ENCODE peak calls at places on chromosomes 7 and 10, in six cellular contexts. One of them, this sample, is unnamed.
A peak's percentile ranks its signal among the peaks of the same experiment; 100 is the strongest.

GRCh38 chr7:112076309-112076708 is 129.9 kb downstream of the DOCK4 start:
- DNase-seq in left ventricle myocardium inferior: no peak
- DNase-seq in SK-N-SH: no peak
- DNase-seq in AG04450: no peak
- DNase-seq in bronchial epithelial cell: no peak
- DNase-seq in neural crest cell: no peak
- DNase-seq in this sample: no peak

GRCh38 chr10:113631680-113632079 is 32.2 kb downstream of the NRAP start:
- DNase-seq in SK-N-SH: no peak
- DNase-seq in neural crest cell: no peak
- DNase-seq in bronchial epithelial cell: no peak
- DNase-seq in AG04450: no peak
- DNase-seq in left ventricle myocardium inferior: no peak
- DNase-seq in this sample: no peak

GRCh38 chr7:112630565-112630964 is 149.8 kb downstream of the LSMEM1 start:
- DNase-seq in SK-N-SH: no peak
- DNase-seq in neural crest cell: no peak
- DNase-seq in AG04450: peak; percentile 1
- DNase-seq in left ventricle myocardium inferior: no peak
- DNase-seq in bronchial epithelial cell: peak; percentile 88
- DNase-seq in this sample: no peak

GRCh38 chr7:107934991-107935770 is 44.2 kb downstream of the DLD start:
- DNase-seq in left ventricle myocardium inferior: no peak
- DNase-seq in SK-N-SH: no peak
- DNase-seq in AG04450: no peak
- DNase-seq in neural crest cell: no peak
- DNase-seq in bronchial epithelial cell: no peak
- DNase-seq in this sample: no peak

GRCh38 chr7:106997487-106998271 is 46.8 kb upstream of the PRKAR2B start:
- DNase-seq in SK-N-SH: no peak
- DNase-seq in neural crest cell: no peak
- DNase-seq in left ventricle myocardium inferior: no peak
- DNase-seq in bronchial epithelial cell: no peak
- DNase-seq in AG04450: no peak
- DNase-seq in this sample: no peak

GRCh38 chr10:89653410-89653828 is 8.4 kb upstream of the PANK1 start:
- DNase-seq in neural crest cell: no peak
- DNase-seq in AG04450: no peak
- DNase-seq in SK-N-SH: no peak
- DNase-seq in left ventricle myocardium inferior: no peak
- DNase-seq in bronchial epithelial cell: no peak
- DNase-seq in this sample: no peak

GRCh38 chr7:15921576-15921975 is 235.1 kb upstream of the MEOX2 start:
- DNase-seq in bronchial epithelial cell: peak; percentile 71
- DNase-seq in neural crest cell: no peak
- DNase-seq in AG04450: no peak
- DNase-seq in left ventricle myocardium inferior: no peak
- DNase-seq in SK-N-SH: no peak
- DNase-seq in this sample: peak; percentile 3

GRCh38 chr7:91465595-91466061 is 201.4 kb downstream of the FZD1 start:
- DNase-seq in neural crest cell: no peak
- DNase-seq in bronchial epithelial cell: no peak
- DNase-seq in left ventricle myocardium inferior: no peak
- DNase-seq in SK-N-SH: no peak
- DNase-seq in AG04450: no peak
- DNase-seq in this sample: no peak

GRCh38 chr10:75605096-75605495 is 173.7 kb downstream of the LRMDA start:
- DNase-seq in bronchial epithelial cell: no peak
- DNase-seq in SK-N-SH: no peak
- DNase-seq in neural crest cell: no peak
- DNase-seq in left ventricle myocardium inferior: no peak
- DNase-seq in AG04450: no peak
- DNase-seq in this sample: no peak

GRCh38 chr10:46516660-46517416 is 39.6 kb downstream of the GPRIN2 start:
- DNase-seq in neural crest cell: no peak
- DNase-seq in AG04450: peak; percentile 90
- DNase-seq in bronchial epithelial cell: peak; percentile 89
- DNase-seq in SK-N-SH: no peak
- DNase-seq in left ventricle myocardium inferior: no peak
- DNase-seq in this sample: peak; percentile 86

GRCh38 chr7:27124096-27124978 is 6.2 kb downstream of the HOXA4 start:
- DNase-seq in left ventricle myocardium inferior: no peak
- DNase-seq in AG04450: peak; percentile 86
- DNase-seq in bronchial epithelial cell: no peak
- DNase-seq in neural crest cell: no peak
- DNase-seq in SK-N-SH: no peak
- DNase-seq in this sample: no peak

GRCh38 chr10:129715805-129716785 is 248.0 kb downstream of the EBF3 start:
- DNase-seq in left ventricle myocardium inferior: no peak
- DNase-seq in AG04450: no peak
- DNase-seq in SK-N-SH: no peak
- DNase-seq in neural crest cell: no peak
- DNase-seq in bronchial epithelial cell: no peak
- DNase-seq in this sample: no peak

GRCh38 chr10:13865758-13866491 is 279.2 kb downstream of the PRPF18 start:
- DNase-seq in SK-N-SH: no peak
- DNase-seq in left ventricle myocardium inferior: no peak
- DNase-seq in AG04450: no peak
- DNase-seq in bronchial epithelial cell: peak; percentile 88
- DNase-seq in neural crest cell: peak; percentile 15
- DNase-seq in this sample: peak; percentile 58

GRCh38 chr10:15149042-15149771 is 19.3 kb downstream of the NMT2 start:
- DNase-seq in AG04450: no peak
- DNase-seq in neural crest cell: no peak
- DNase-seq in SK-N-SH: no peak
- DNase-seq in left ventricle myocardium inferior: no peak
- DNase-seq in bronchial epithelial cell: no peak
- DNase-seq in this sample: no peak

GRCh38 chr10:15719899-15720634 is at the start of gene ITGA8:
- DNase-seq in AG04450: no peak
- DNase-seq in left ventricle myocardium inferior: no peak
- DNase-seq in SK-N-SH: peak; percentile 48
- DNase-seq in bronchial epithelial cell: no peak
- DNase-seq in neural crest cell: peak; percentile 51
- DNase-seq in this sample: no peak

GRCh38 chr7:121328508-121329459 is at the start of gene WNT16:
- DNase-seq in left ventricle myocardium inferior: no peak
- DNase-seq in neural crest cell: no peak
- DNase-seq in bronchial epithelial cell: no peak
- DNase-seq in SK-N-SH: peak; percentile 92
- DNase-seq in AG04450: no peak
- DNase-seq in this sample: no peak

GRCh38 chr10:102514487-102515311 is 10.9 kb downstream of the SUFU start:
- DNase-seq in neural crest cell: no peak
- DNase-seq in left ventricle myocardium inferior: no peak
- DNase-seq in bronchial epithelial cell: no peak
- DNase-seq in SK-N-SH: no peak
- DNase-seq in AG04450: no peak
- DNase-seq in this sample: no peak

GRCh38 chr10:127695431-127695830 is 41.6 kb upstream of the FOXI2 start:
- DNase-seq in neural crest cell: no peak
- DNase-seq in left ventricle myocardium inferior: no peak
- DNase-seq in AG04450: no peak
- DNase-seq in SK-N-SH: no peak
- DNase-seq in bronchial epithelial cell: no peak
- DNase-seq in this sample: no peak

GRCh38 chr7:84744388-84744787 is 442.5 kb downstream of the SEMA3D start:
- DNase-seq in neural crest cell: no peak
- DNase-seq in AG04450: no peak
- DNase-seq in left ventricle myocardium inferior: no peak
- DNase-seq in SK-N-SH: no peak
- DNase-seq in bronchial epithelial cell: no peak
- DNase-seq in this sample: no peak

GRCh38 chr7:85055906-85056305 is 130.9 kb downstream of the SEMA3D start:
- DNase-seq in SK-N-SH: no peak
- DNase-seq in neural crest cell: no peak
- DNase-seq in left ventricle myocardium inferior: no peak
- DNase-seq in bronchial epithelial cell: peak; percentile 90
- DNase-seq in AG04450: no peak
- DNase-seq in this sample: peak; percentile 34

DNA sequence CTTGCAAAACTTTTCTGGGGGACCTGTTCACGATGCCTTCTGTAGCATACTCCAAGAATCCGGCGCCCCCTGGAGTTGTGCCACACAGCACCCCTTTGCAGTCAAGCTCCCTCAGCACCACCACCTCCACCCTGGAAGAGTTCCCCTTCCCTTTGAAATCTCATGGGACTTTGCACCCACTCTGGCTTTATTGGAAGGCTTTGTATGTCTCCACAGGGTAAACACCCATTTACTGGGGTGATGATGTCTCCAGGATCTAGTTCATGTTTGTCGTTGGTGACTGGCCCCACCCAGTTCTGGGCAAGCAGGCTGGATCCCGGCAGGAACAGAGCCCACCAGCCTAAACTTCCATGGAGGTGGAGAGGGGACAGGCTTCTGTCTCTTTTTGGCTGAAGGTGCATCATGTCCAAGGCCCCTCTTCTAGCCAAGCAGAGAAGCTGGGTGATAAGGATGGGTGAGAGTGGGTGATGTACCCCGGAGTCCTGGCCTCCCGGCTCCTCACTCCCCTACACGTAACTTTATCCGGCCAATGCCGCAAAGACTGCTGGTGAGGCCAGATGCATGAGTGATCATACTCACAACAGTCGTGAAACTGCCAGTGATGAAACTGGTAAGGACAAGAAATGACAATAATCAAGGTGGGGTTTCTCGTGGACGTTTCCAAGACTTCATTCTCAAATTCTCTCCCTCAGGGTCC is 727 bp upstream of the CLDN4 start:
- DNase-seq in left ventricle myocardium inferior: no peak
- DNase-seq in SK-N-SH: no peak
- DNase-seq in neural crest cell: no peak
- DNase-seq in AG04450: no peak
- DNase-seq in bronchial epithelial cell: no peak
- DNase-seq in this sample: no peak
- TF ChIP-seq CTCF in left ventricle myocardium inferior: no peak
- TF ChIP-seq CTCF in SK-N-SH: peak; percentile 36
- TF ChIP-seq CTCF in neural crest cell: no peak
- TF ChIP-seq CTCF in AG04450: no peak
- TF ChIP-seq CTCF in bronchial epithelial cell: no peak
- TF ChIP-seq CTCF in this sample: no peak

GRCh38 chr10:10067644-10068043 is 950.0 kb upstream of the CELF2 start:
- DNase-seq in AG04450: no peak
- DNase-seq in neural crest cell: no peak
- DNase-seq in bronchial epithelial cell: no peak
- DNase-seq in left ventricle myocardium inferior: no peak
- DNase-seq in SK-N-SH: no peak
- DNase-seq in this sample: no peak
- TF ChIP-seq CTCF in AG04450: no peak
- TF ChIP-seq CTCF in neural crest cell: no peak
- TF ChIP-seq CTCF in bronchial epithelial cell: no peak
- TF ChIP-seq CTCF in left ventricle myocardium inferior: no peak
- TF ChIP-seq CTCF in SK-N-SH: no peak
- TF ChIP-seq CTCF in this sample: no peak

GRCh38 chr10:30805061-30805460 is 175.5 kb upstream of the LYZL2 start:
- DNase-seq in SK-N-SH: no peak
- DNase-seq in AG04450: no peak
- DNase-seq in left ventricle myocardium inferior: no peak
- DNase-seq in bronchial epithelial cell: no peak
- DNase-seq in neural crest cell: no peak
- DNase-seq in this sample: no peak

GRCh38 chr10:30806824-30807223 is 177.3 kb upstream of the LYZL2 start:
- DNase-seq in neural crest cell: no peak
- DNase-seq in SK-N-SH: no peak
- DNase-seq in AG04450: no peak
- DNase-seq in left ventricle myocardium inferior: no peak
- DNase-seq in bronchial epithelial cell: no peak
- DNase-seq in this sample: no peak

GRCh38 chr10:30803901-30804322 is 174.4 kb upstream of the LYZL2 start:
- DNase-seq in SK-N-SH: no peak
- DNase-seq in neural crest cell: no peak
- DNase-seq in left ventricle myocardium inferior: peak; percentile 50
- DNase-seq in AG04450: peak; percentile 52
- DNase-seq in bronchial epithelial cell: peak; percentile 78
- DNase-seq in this sample: peak; percentile 24

GRCh38 chr10:30803058-30803457 is 173.5 kb upstream of the LYZL2 start:
- DNase-seq in neural crest cell: no peak
- DNase-seq in bronchial epithelial cell: no peak
- DNase-seq in SK-N-SH: no peak
- DNase-seq in AG04450: no peak
- DNase-seq in left ventricle myocardium inferior: no peak
- DNase-seq in this sample: no peak

DNA sequence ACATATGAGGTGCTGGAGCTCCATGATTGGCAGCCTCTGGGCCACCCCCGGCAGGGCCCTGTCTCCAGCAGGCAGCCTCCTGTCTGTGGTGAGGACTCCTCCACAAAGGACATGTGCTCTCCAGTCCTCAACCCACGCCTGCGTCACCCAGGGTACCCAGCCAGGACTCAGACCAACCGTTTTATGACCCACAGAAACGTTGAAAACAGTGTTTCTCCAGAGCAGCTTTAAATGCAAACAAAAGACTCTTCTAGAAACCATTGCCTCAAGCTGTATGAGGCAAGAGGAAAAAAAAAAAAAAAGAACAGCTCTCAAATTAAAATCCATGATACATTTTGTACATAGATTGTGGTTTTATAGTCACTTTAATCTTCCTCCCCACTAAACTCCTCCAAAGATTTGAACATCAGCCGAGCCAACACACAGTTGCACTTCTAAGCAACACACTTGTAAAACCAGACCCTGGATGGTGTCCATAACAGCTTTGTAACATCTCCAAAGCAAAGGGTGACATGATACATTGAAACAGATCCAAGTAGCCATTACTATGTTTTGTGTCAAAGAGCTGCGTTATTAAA is 175.0 kb upstream of the LYZL2 start:
- DNase-seq in SK-N-SH: no peak
- DNase-seq in left ventricle myocardium inferior: no peak
- DNase-seq in AG04450: no peak
- DNase-seq in neural crest cell: no peak
- DNase-seq in bronchial epithelial cell: no peak
- DNase-seq in this sample: no peak
- TF ChIP-seq CTCF in SK-N-SH: no peak
- TF ChIP-seq CTCF in left ventricle myocardium inferior: no peak
- TF ChIP-seq CTCF in AG04450: no peak
- TF ChIP-seq CTCF in neural crest cell: no peak
- TF ChIP-seq CTCF in bronchial epithelial cell: no peak
- TF ChIP-seq CTCF in this sample: no peak

GRCh38 chr7:137940656-137941518 is 61.0 kb downstream of the CREB3L2 start:
- DNase-seq in left ventricle myocardium inferior: no peak
- DNase-seq in SK-N-SH: no peak
- DNase-seq in neural crest cell: no peak
- DNase-seq in bronchial epithelial cell: no peak
- DNase-seq in AG04450: no peak
- DNase-seq in this sample: no peak

GRCh38 chr7:137944168-137944567 is 57.7 kb downstream of the CREB3L2 start:
- DNase-seq in AG04450: peak; percentile 78
- DNase-seq in bronchial epithelial cell: no peak
- DNase-seq in neural crest cell: no peak
- DNase-seq in SK-N-SH: no peak
- DNase-seq in left ventricle myocardium inferior: no peak
- DNase-seq in this sample: no peak

GRCh38 chr7:137943132-137943551 is 58.7 kb downstream of the CREB3L2 start:
- DNase-seq in bronchial epithelial cell: no peak
- DNase-seq in neural crest cell: no peak
- DNase-seq in SK-N-SH: no peak
- DNase-seq in AG04450: peak; percentile 91
- DNase-seq in left ventricle myocardium inferior: peak; percentile 34
- DNase-seq in this sample: no peak

GRCh38 chr7:137946015-137946414 is 55.9 kb downstream of the CREB3L2 start:
- DNase-seq in bronchial epithelial cell: no peak
- DNase-seq in AG04450: no peak
- DNase-seq in SK-N-SH: no peak
- DNase-seq in left ventricle myocardium inferior: no peak
- DNase-seq in neural crest cell: no peak
- DNase-seq in this sample: no peak

GRCh38 chr7:137942459-137943115 is 59.3 kb downstream of the CREB3L2 start:
- DNase-seq in neural crest cell: no peak
- DNase-seq in SK-N-SH: no peak
- DNase-seq in left ventricle myocardium inferior: no peak
- DNase-seq in AG04450: no peak
- DNase-seq in bronchial epithelial cell: no peak
- DNase-seq in this sample: no peak
- TF ChIP-seq CTCF in neural crest cell: no peak
- TF ChIP-seq CTCF in SK-N-SH: no peak
- TF ChIP-seq CTCF in left ventricle myocardium inferior: no peak
- TF ChIP-seq CTCF in AG04450: no peak
- TF ChIP-seq CTCF in bronchial epithelial cell: no peak
- TF ChIP-seq CTCF in this sample: no peak